ENCODE peak calls at places on chromosomes 3 and 15, in five cellular contexts. S is ACHN, Z is KBM-7, J is nucleus accumbens, M is NCI-H1694. C is an unnamed sample.

GRCh38 chr15:75648156-75649000 is 666 bp downstream of the SNX33 start:
- DNase-seq in J (no peak), Z (no peak), S (no peak), M (no peak), C (peak; percentile 78)

GRCh38 chr3:18372786-18373405 is 52.2 kb downstream of the SATB1 start:
- DNase-seq in S (no peak), J (no peak), Z (no peak), M (no peak), C (no peak)

GRCh38 chr15:52086001-52086786 is 26.4 kb downstream of the BCL2L10 start:
- DNase-seq in J (no peak), Z (no peak), S (no peak), M (no peak), C (no peak)

GRCh38 chr3:114553949-114554593 is 260.2 kb downstream of the TIGIT start:
- DNase-seq in S (no peak), M (no peak), J (no peak), Z (no peak), C (no peak)

GRCh38 chr15:24772709-24773373 is 97.3 kb downstream of the NPAP1 start:
- DNase-seq in Z (no peak), J (peak; percentile 44), M (peak; percentile 50), S (peak; percentile 85), C (peak; percentile 79)

GRCh38 chr3:10945683-10946287 is 46.8 kb upstream of the SLC6A1 start:
- DNase-seq in J (peak; percentile 44), Z (peak; percentile 70), M (no peak), S (peak; percentile 40), C (no peak)

GRCh38 chr3:16429086-16429485 is 84.4 kb downstream of the RFTN1 start:
- DNase-seq in Z (no peak), J (no peak), S (no peak), M (no peak), C (no peak)

GRCh38 chr15:73727330-73728018 is 25.7 kb downstream of the INSYN1 start:
- DNase-seq in M (no peak), S (peak; percentile 72), J (no peak), Z (no peak), C (no peak)

GRCh38 chr15:66565141-66565595 is 630 bp downstream of the LCTL start:
- DNase-seq in S (no peak), Z (no peak), J (no peak), M (no peak), C (no peak)

GRCh38 chr3:99929409-99930139 is 111.9 kb downstream of the CMSS1 start:
- DNase-seq in J (no peak), M (no peak), Z (no peak), S (no peak), C (peak; percentile 73)

GRCh38 chr3:48739955-48740823 is 23.2 kb upstream of the IP6K2 start:
- DNase-seq in M (no peak), S (peak; percentile 74), Z (peak; percentile 57), J (peak; percentile 73), C (peak; percentile 92)

GRCh38 chr15:47983533-47983932 is 137.3 kb upstream of the SLC24A5 start:
- DNase-seq in Z (no peak), S (no peak), M (no peak), J (no peak), C (no peak)

GRCh38 chr15:69129026-69129385 is 31.4 kb upstream of the GLCE start:
- DNase-seq in J (no peak), S (no peak), Z (no peak), M (no peak), C (no peak)

GRCh38 chr3:28916713-28917499 is 364.0 kb upstream of the RBMS3 start:
- DNase-seq in S (peak; percentile 81), Z (no peak), J (peak; percentile 2), M (peak; percentile 2), C (peak; percentile 88)

GRCh38 chr3:61936344-61936937 is 375.1 kb downstream of the PTPRG start:
- DNase-seq in Z (peak; percentile 57), J (no peak), S (peak; percentile 14), M (peak; percentile 1), C (no peak)

GRCh38 chr3:141402476-141403171 is 34.3 kb downstream of the ZBTB38 start:
- DNase-seq in Z (peak; percentile 56), S (no peak), J (peak; percentile 31), M (no peak), C (peak; percentile 81)

GRCh38 chr3:77456881-77457280 is 417.0 kb downstream of the ROBO2 start:
- DNase-seq in J (no peak), S (no peak), Z (no peak), M (no peak), C (no peak)

GRCh38 chr3:117692416-117692995 is 982.9 kb downstream of the TUSC7 start:
- DNase-seq in S (no peak), J (no peak), Z (no peak), M (no peak), C (no peak)

C was measured in ascending aorta.